ENCODE peak calls at places on chromosomes 7 and 10, in seven cellular contexts. B is Calu3; G is activated naive CD4-positive, alpha-beta T cell; Y is lower lobe of right lung; O is NAMALWA; P is mesendoderm; D is caudate nucleus. R is an unnamed sample.

GRCh38 chr7:99737726-99738125 is 2.7 kb upstream of the CYP3A7 start:
- DNase-seq in B (no peak), G (no peak), Y (no peak), O (no peak), P (no peak), D (no peak), R (no peak)

GRCh38 chr7:988426-988911 is 5.5 kb downstream of the CYP2W1 start:
- DNase-seq in B (peak), G (no peak), Y (no peak), O (no peak), P (no peak), D (no peak), R (no peak)

GRCh38 chr7:96407427-96407826 is 85.5 kb upstream of the SLC25A13 start:
- DNase-seq in B (no peak), G (no peak), Y (no peak), O (no peak), P (no peak), D (no peak), R (no peak)

GRCh38 chr10:112280205-112280921 is 2.8 kb upstream of the TECTB start:
- DNase-seq in B (no peak), G (no peak), Y (no peak), O (no peak), P (no peak), D (no peak), R (no peak)

GRCh38 chr10:97069576-97070362 is 116.0 kb downstream of the SLIT1 start:
- DNase-seq in B (peak), G (no peak), Y (no peak), O (peak), P (peak), D (no peak), R (peak)

GRCh38 chr7:80771523-80771922 is 133.1 kb downstream of the CD36 start:
- DNase-seq in B (no peak), G (no peak), Y (no peak), O (no peak), P (no peak), D (no peak), R (no peak)

GRCh38 chr7:27200761-27201230 is 905 bp upstream of the HOXA13 start:
- DNase-seq in B (no peak), G (no peak), Y (no peak), O (peak), P (no peak), D (no peak), R (no peak)

GRCh38 chr10:74743401-74743800 is 83.0 kb upstream of the KAT6B start:
- DNase-seq in B (no peak), G (no peak), Y (no peak), O (no peak), P (no peak), D (no peak), R (no peak)

GRCh38 chr7:77565917-77566316 is 28.8 kb downstream of the PTPN12 start:
- DNase-seq in B (no peak), G (no peak), Y (no peak), O (no peak), P (no peak), D (no peak), R (no peak)

GRCh38 chr10:123145542-123146012 is 2.4 kb upstream of the HMX2 start:
- DNase-seq in B (no peak), G (no peak), Y (no peak), O (no peak), P (no peak), D (no peak), R (no peak)

GRCh38 chr7:44283381-44284211 is 41.8 kb downstream of the CAMK2B start:
- DNase-seq in B (no peak), G (no peak), Y (peak), O (no peak), P (no peak), D (no peak), R (peak)

GRCh38 chr7:47912332-47912731 is 35.9 kb downstream of the PKD1L1 start:
- DNase-seq in B (no peak), G (no peak), Y (no peak), O (no peak), P (no peak), D (no peak), R (no peak)

GRCh38 chr7:97732567-97733275 is 835 bp downstream of the TAC1 start:
- DNase-seq in B (no peak), G (no peak), Y (no peak), O (no peak), P (peak), D (no peak), R (no peak)

GRCh38 chr7:46387646-46388045 is 466.6 kb upstream of the IGFBP3 start:
- DNase-seq in B (no peak), G (no peak), Y (no peak), O (no peak), P (no peak), D (no peak), R (no peak)

GRCh38 chr10:73967544-73967943 is 30.4 kb upstream of the VCL start:
- DNase-seq in B (no peak), G (no peak), Y (no peak), O (no peak), P (peak), D (no peak), R (no peak)

GRCh38 chr7:85730016-85730415 is 543.2 kb upstream of the SEMA3D start:
- DNase-seq in B (no peak), G (no peak), Y (no peak), O (no peak), P (no peak), D (no peak), R (peak)

GRCh38 chr7:79281406-79281805 is 172.1 kb downstream of the MAGI2 start:
- DNase-seq in B (no peak), G (no peak), Y (no peak), O (no peak), P (no peak), D (no peak), R (no peak)

GRCh38 chr7:8833355-8833754 is 399.9 kb downstream of the NXPH1 start:
- DNase-seq in B (no peak), G (no peak), Y (no peak), O (no peak), P (no peak), D (no peak), R (no peak)

GRCh38 chr7:14332155-14332554 is 342.7 kb upstream of the ETV1 start:
- DNase-seq in B (no peak), G (no peak), Y (no peak), O (no peak), P (peak), D (no peak), R (no peak)

GRCh38 chr10:80589726-80590373 is 52.1 kb downstream of the SH2D4B start:
- DNase-seq in B (no peak), G (no peak), Y (no peak), O (no peak), P (no peak), D (no peak), R (no peak)

GRCh38 chr10:130434446-130435385 is 298.5 kb downstream of the GLRX3 start:
- DNase-seq in B (no peak), G (no peak), Y (no peak), O (no peak), P (no peak), D (no peak), R (no peak)

GRCh38 chr7:141742229-141742628 is 4.1 kb downstream of the SSBP1 start:
- DNase-seq in B (no peak), G (no peak), Y (no peak), O (no peak), P (no peak), D (no peak), R (no peak)

GRCh38 chr7:93810571-93810970 is 80.0 kb downstream of the TFPI2 start:
- DNase-seq in B (no peak), G (no peak), Y (no peak), O (no peak), P (no peak), D (no peak), R (no peak)

GRCh38 chr10:9668411-9668810 is 1349.3 kb upstream of the CELF2 start:
- DNase-seq in B (no peak), G (no peak), Y (no peak), O (no peak), P (no peak), D (no peak), R (no peak)

GRCh38 chr7:81111358-81111757 is 192.5 kb upstream of the SEMA3C start:
- DNase-seq in B (no peak), G (no peak), Y (no peak), O (no peak), P (peak), D (no peak), R (no peak)

GRCh38 chr10:77036993-77037734 is 600.4 kb downstream of the KCNMA1 start:
- DNase-seq in B (no peak), G (no peak), Y (no peak), O (peak), P (peak), D (no peak), R (no peak)

GRCh38 chr7:40839881-40840280 is 705.1 kb downstream of the SUGCT start:
- DNase-seq in B (no peak), G (no peak), Y (no peak), O (no peak), P (peak), D (no peak), R (no peak)

GRCh38 chr10:7819126-7819470 is 793 bp downstream of the TAF3 start:
- DNase-seq in B (peak), G (no peak), Y (peak), O (peak), P (peak), D (no peak), R (peak)

GRCh38 chr7:154905615-154906014 is 97.3 kb downstream of the PAXIP1 start:
- DNase-seq in B (no peak), G (no peak), Y (no peak), O (no peak), P (no peak), D (no peak), R (no peak)

GRCh38 chr7:73626814-73627213 is 2.5 kb upstream of the MLXIPL start:
- DNase-seq in B (no peak), G (no peak), Y (no peak), O (no peak), P (peak), D (no peak), R (no peak)